ENCODE peak calls at places on chromosomes 2 and 18, in six cellular contexts. V is neuronal stem cell, O is H1, L is H9, A is mesenchymal stem cell, W is trophoblast cell. H is an unnamed sample.

GRCh38 chr2:67974564-67975430 is 88.0 kb downstream of the C1D start:
- DNase-seq in A (no peak), L (no peak), W (peak), V (no peak), O (no peak), H (no peak)

GRCh38 chr2:238684362-238685326 is 163.2 kb upstream of the TWIST2 start:
- DNase-seq in L (no peak), A (peak), O (no peak), V (no peak), W (peak), H (peak)

GRCh38 chr2:225006730-225007129 is 35.5 kb downstream of the DOCK10 start:
- DNase-seq in O (no peak), V (no peak), W (no peak), L (no peak), A (no peak), H (no peak)

GRCh38 chr2:159873136-159873728 is 75.2 kb upstream of the CD302 start:
- DNase-seq in A (no peak), V (no peak), O (no peak), L (no peak), W (no peak), H (no peak)

GRCh38 chr18:50880108-50880465 is 1.2 kb downstream of the ME2 start:
- DNase-seq in V (no peak), L (no peak), W (no peak), A (peak), O (no peak), H (no peak)

GRCh38 chr2:239644016-239644415 is 243.2 kb upstream of the HDAC4 start:
- DNase-seq in W (peak), V (no peak), L (no peak), O (no peak), A (peak), H (no peak)

GRCh38 chr2:99802730-99803129 is 312.9 kb upstream of the REV1 start:
- DNase-seq in O (no peak), A (no peak), L (no peak), V (no peak), W (no peak), H (no peak)

GRCh38 chr2:27566628-27567027 is 16.2 kb upstream of the ZNF512 start:
- DNase-seq in W (no peak), O (no peak), L (no peak), V (no peak), A (no peak), H (peak)

GRCh38 chr18:31230495-31230894 is 67.8 kb upstream of the DSC1 start:
- DNase-seq in A (peak), O (no peak), W (peak), V (no peak), L (no peak), H (peak)

GRCh38 chr2:83196225-83196624 is 1262.9 kb downstream of the SUCLG1 start:
- DNase-seq in W (peak), L (no peak), A (peak), V (no peak), O (no peak), H (peak)

GRCh38 chr2:27638709-27639108 is 9.9 kb downstream of the GPN1 start:
- DNase-seq in W (no peak), O (no peak), A (no peak), L (no peak), V (no peak), H (peak)

GRCh38 chr2:121634354-121635307 is 14.6 kb downstream of the CLASP1 start:
- DNase-seq in A (peak), V (no peak), L (no peak), O (no peak), W (no peak), H (peak)

GRCh38 chr2:98086491-98087446 is at the start of gene VWA3B:
- DNase-seq in O (peak), L (peak), W (peak), V (peak), A (peak), H (no peak)

GRCh38 chr2:975095-975494 is 24.4 kb downstream of the SNTG2 start:
- DNase-seq in L (no peak), V (no peak), O (no peak), W (no peak), A (no peak), H (no peak)

GRCh38 chr18:13611616-13612110 is 114.7 kb downstream of the FAM210A start:
- DNase-seq in L (peak), W (peak), A (peak), O (no peak), V (peak), H (peak)

GRCh38 chr2:72887032-72887835 is at the start of gene SPR:
- DNase-seq in W (peak), L (peak), A (peak), V (no peak), O (no peak), H (peak)

GRCh38 chr2:218033590-218034496 is 31.0 kb upstream of the TNS1 start:
- DNase-seq in O (no peak), A (peak), W (no peak), V (no peak), L (peak), H (no peak)

GRCh38 chr2:156399950-156400703 is 36.1 kb upstream of the GPD2 start:
- DNase-seq in O (peak), W (peak), A (no peak), V (no peak), L (peak), H (peak)

GRCh38 chr18:48073231-48073930 is 142.9 kb upstream of the SMAD2 start:
- DNase-seq in A (no peak), O (no peak), L (no peak), W (no peak), V (no peak), H (no peak)

GRCh38 chr2:22901471-22901870 is 483.5 kb upstream of the KLHL29 start:
- DNase-seq in W (no peak), A (no peak), L (no peak), O (no peak), V (no peak), H (no peak)

GRCh38 chr2:144254342-144255235 is 265.3 kb downstream of the ZEB2 start:
- DNase-seq in A (no peak), O (no peak), L (no peak), W (no peak), V (no peak), H (no peak)

GRCh38 chr2:127986548-127987079 is 41.2 kb downstream of the SAP130 start:
- DNase-seq in O (no peak), A (no peak), L (no peak), V (no peak), W (no peak), H (no peak)

GRCh38 chr2:196379600-196379999 is 208.2 kb upstream of the STK17B start:
- DNase-seq in V (no peak), W (no peak), O (no peak), L (no peak), A (no peak), H (no peak)

GRCh38 chr2:142742301-142743214 is 134.9 kb upstream of the KYNU start:
- DNase-seq in O (no peak), V (no peak), L (no peak), A (peak), W (no peak), H (peak)

GRCh38 chr2:12539306-12539705 is 177.4 kb upstream of the TRIB2 start:
- DNase-seq in A (no peak), W (no peak), L (no peak), O (no peak), V (no peak), H (no peak)

GRCh38 chr2:102619414-102620319 is at the start of gene SLC9A2:
- DNase-seq in V (peak), A (no peak), W (peak), L (peak), O (no peak), H (no peak)

GRCh38 chr18:35407871-35408481 is 30.8 kb upstream of the ZNF396 start:
- DNase-seq in O (no peak), L (no peak), W (peak), V (peak), A (peak), H (peak)

GRCh38 chr2:8154270-8154669 is 527.6 kb upstream of the ID2 start:
- DNase-seq in A (no peak), V (no peak), W (no peak), L (no peak), O (no peak), H (no peak)

GRCh38 chr18:62576277-62576676 is 53.5 kb downstream of the ZCCHC2 start:
- DNase-seq in A (no peak), W (no peak), V (no peak), O (no peak), L (no peak), H (no peak)

GRCh38 chr18:9474103-9474982 is 970 bp upstream of the RALBP1 start:
- DNase-seq in A (peak), O (no peak), L (peak), W (peak), V (no peak), H (peak)
- H3K23ac ChIP-seq in A (no peak), O (no peak), L (no peak), W (no peak), V (peak), H (peak)

GRCh38 chr18:12397254-12397653 is 10.5 kb upstream of the PRELID3A start:
- DNase-seq in A (no peak), L (no peak), V (no peak), W (no peak), O (no peak), H (no peak)
- H4K91ac ChIP-seq in A (no peak), L (no peak), V (no peak), W (no peak), O (no peak), H (no peak)

GRCh38 chr18:23260932-23261590 is 125.8 kb downstream of the CABLES1 start:
- DNase-seq in L (no peak), A (no peak), W (no peak), O (no peak), V (no peak), H (no peak)

GRCh38 chr18:23266717-23267446 is 131.6 kb downstream of the CABLES1 start:
- DNase-seq in V (no peak), L (no peak), W (no peak), A (no peak), O (no peak), H (no peak)

GRCh38 chr18:23265691-23266399 is 130.6 kb downstream of the CABLES1 start:
- DNase-seq in O (no peak), W (peak), V (no peak), A (no peak), L (no peak), H (no peak)

GRCh38 chr18:23259701-23260661 is 124.7 kb downstream of the CABLES1 start:
- DNase-seq in L (peak), O (no peak), A (peak), W (peak), V (peak), H (peak)

GRCh38 chr18:23263551-23264235 is 128.4 kb downstream of the CABLES1 start:
- DNase-seq in W (no peak), V (no peak), A (no peak), O (no peak), L (no peak), H (no peak)
- H3K23ac ChIP-seq in W (no peak), V (no peak), A (no peak), O (no peak), L (no peak), H (no peak)

DNA sequence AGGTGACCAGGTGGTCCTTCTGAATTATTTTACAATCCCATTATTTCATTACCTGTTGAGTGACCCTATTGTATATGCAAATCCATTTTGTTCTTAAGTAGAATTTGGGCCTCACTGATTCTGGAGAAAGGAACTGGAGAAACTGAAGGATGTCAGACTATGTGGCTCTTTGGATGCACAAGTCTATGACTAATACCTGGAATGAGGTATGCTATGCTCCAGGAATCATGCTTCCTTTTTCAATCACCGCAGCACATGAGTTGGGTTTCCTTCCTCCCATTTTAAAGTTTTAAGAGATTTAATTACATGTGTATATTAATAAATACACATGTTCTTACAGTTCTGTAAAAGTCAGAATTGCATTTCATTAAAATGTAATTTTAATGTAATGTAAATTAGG is 253.9 kb upstream of the VWC2L start:
- DNase-seq in A (no peak), O (no peak), L (no peak), V (no peak), W (no peak), H (no peak)
- H4K91ac ChIP-seq in A (no peak), O (no peak), L (no peak), V (no peak), W (no peak), H (no peak)

DNA sequence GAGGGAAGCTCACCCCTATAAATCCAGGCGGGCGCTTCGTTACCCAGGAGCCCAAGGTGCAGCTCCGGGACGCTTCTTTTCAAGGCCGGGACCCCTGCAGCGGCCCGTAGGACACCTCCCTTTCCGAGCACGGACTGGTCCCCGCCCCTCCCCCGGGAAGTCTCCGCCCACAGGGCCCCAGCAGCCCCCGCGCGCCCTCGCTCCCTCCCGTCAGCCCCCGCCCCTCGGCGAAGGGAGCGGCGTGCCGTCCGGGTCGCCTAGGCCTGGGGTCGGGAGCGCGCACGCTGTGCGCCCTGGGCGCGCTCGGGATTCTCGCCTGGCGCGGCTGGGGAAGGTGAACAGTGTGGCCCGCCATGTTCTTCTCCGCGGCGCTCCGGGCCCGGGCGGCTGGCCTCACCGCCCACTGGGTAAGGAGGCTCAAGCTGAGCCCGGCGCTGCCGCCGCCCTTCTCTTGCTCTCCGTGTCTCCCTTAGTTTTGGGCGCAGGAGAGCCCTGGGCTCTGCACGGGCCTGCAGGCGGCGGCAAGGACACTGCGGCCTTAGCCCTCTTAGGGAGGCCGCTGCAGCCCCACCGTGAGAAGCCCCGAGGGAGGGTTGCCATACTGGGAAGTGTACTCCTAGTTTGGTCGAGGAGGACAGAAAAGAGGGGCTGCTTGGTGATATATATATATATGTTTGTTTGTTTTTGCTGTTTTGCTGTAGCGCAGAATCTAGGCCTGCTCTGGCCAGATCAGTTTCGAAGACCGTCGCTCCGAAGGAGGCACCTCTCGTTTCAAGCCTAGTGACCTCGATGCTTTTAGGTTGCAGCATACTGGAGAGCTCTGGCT is at the start of gene NDUFV2:
- DNase-seq in W (peak), O (peak), L (peak), V (peak), A (peak), H (peak)
- H3K23ac ChIP-seq in W (no peak), O (no peak), L (no peak), V (peak), A (no peak), H (peak)

DNA sequence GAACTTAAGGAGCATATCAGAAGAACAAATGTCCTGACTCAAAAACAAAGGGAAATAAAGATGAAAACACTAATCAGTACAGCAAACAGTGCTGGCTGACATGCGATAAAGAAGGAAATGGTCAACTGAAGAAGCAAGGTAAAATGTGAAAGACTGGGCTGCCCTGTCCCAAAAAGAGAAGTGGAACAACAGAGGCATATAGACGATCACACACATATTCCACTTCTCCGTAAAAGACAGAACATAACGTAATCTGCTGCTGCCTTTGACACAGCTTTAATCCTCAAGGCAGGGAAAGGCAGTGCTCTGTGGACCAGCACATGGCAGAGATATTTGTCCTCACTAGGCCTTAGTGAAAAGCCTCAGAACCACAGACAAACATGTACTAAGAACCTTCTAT is 24.3 kb upstream of the REL start:
- DNase-seq in L (no peak), O (no peak), A (no peak), W (peak), V (no peak), H (no peak)
- H4K91ac ChIP-seq in L (no peak), O (no peak), A (no peak), W (no peak), V (no peak), H (no peak)